ENCODE peak calls at places on chromosomes 16 and 17, in nine cellular contexts. W is dorsolateral prefrontal cortex, V is SK-N-SH, I is IMR-90, B is psoas muscle, H is adrenal gland, C is ovary, S is upper lobe of left lung, R is tibial artery. D is an unnamed sample.

GRCh38 chr16:53529529-53529928 is 26.5 kb upstream of the AKTIP start:
- DNase-seq in C (no peak), I (no peak), W (no peak), B (no peak), R (no peak), V (no peak), S (no peak), H (no peak), D (no peak)

GRCh38 chr17:48626470-48627241 is 498 bp upstream of the HOXB9 start:
- DNase-seq in B (no peak), H (peak; percentile 43), S (no peak), R (no peak), W (no peak), V (no peak), I (peak; percentile 47), C (no peak), D (no peak)

GRCh38 chr16:23131841-23132576 is 17.2 kb downstream of the USP31 start:
- DNase-seq in S (no peak), V (no peak), R (no peak), I (no peak), W (no peak), C (no peak), B (no peak), H (no peak), D (no peak)

GRCh38 chr17:73767696-73768095 is 123.5 kb upstream of the SDK2 start:
- DNase-seq in C (no peak), R (no peak), B (no peak), I (no peak), S (no peak), H (no peak), W (no peak), V (no peak), D (no peak)

GRCh38 chr17:31564291-31564690 is 172.8 kb downstream of the RAB11FIP4 start:
- DNase-seq in R (no peak), I (no peak), W (no peak), B (no peak), C (no peak), V (no peak), S (no peak), H (no peak), D (no peak)

GRCh38 chr17:4540224-4541040 is 14.8 kb downstream of the MYBBP1A start:
- DNase-seq in W (no peak), B (peak; percentile 35), C (no peak), S (peak; percentile 61), H (peak; percentile 24), I (no peak), V (no peak), R (no peak), D (peak; percentile 60)

GRCh38 chr16:71870818-71871217 is 13.2 kb downstream of the ZNF821 start:
- DNase-seq in R (no peak), I (no peak), B (no peak), S (no peak), C (no peak), H (no peak), W (no peak), V (no peak), D (no peak)

GRCh38 chr16:53358884-53359283 is 75.4 kb upstream of the RBL2 start:
- DNase-seq in W (no peak), B (no peak), I (no peak), C (no peak), S (no peak), R (no peak), H (no peak), V (no peak), D (no peak)

GRCh38 chr16:49469930-49470451 is 96.4 kb downstream of the C16orf78 start:
- DNase-seq in B (no peak), S (peak; percentile 14), I (no peak), C (peak; percentile 1), R (peak; percentile 33), V (no peak), H (no peak), W (no peak), D (no peak)

GRCh38 chr17:39699818-39700147 is at the start of gene ERBB2:
- DNase-seq in W (peak; percentile 11), C (peak; percentile 74), I (peak; percentile 73), S (peak; percentile 82), B (peak; percentile 70), V (no peak), H (peak; percentile 30), R (peak; percentile 93), D (peak; percentile 61)

DNA sequence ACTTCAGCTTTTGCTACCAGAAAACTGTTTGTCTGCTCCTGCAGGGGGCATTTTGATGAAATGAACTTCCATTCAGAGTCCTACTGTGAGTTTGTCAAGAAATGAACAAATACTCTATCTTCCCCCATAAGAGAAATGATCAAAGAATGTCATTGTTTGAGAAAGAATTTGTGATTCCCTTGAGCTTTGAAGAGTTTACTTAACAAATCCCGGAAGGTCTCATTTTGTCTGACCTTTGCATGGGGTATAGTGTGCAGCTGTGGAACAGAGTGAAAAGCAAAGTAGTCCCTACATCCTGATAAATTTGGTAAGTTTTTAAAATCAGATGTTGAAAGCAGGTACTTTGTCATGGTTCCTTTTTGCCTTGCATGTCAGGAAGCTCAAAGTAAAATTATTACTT is 178.0 kb downstream of the ABCC12 start:
- DNase-seq in W (no peak), H (no peak), I (no peak), C (no peak), V (no peak), S (no peak), B (no peak), R (no peak), D (no peak)
- H3K4me3 ChIP-seq in W (no peak overlapping the region), H (no peak overlapping the region), I (no peak overlapping the region), C (no peak overlapping the region), V (no peak overlapping the region), S (no peak overlapping the region), B (no peak overlapping the region), R (no peak overlapping the region), D (no peak overlapping the region)

GRCh38 chr17:70355185-70355584 is 185.9 kb downstream of the KCNJ2 start:
- DNase-seq in I (peak; percentile 21), C (no peak), H (no peak), W (no peak), B (no peak), R (no peak), S (no peak), V (no peak), D (no peak)

GRCh38 chr17:70357196-70357595 is 187.9 kb downstream of the KCNJ2 start:
- DNase-seq in V (no peak), H (no peak), R (no peak), W (no peak), B (no peak), I (no peak), S (no peak), C (no peak), D (no peak)

GRCh38 chr17:70353408-70354092 is 184.2 kb downstream of the KCNJ2 start:
- DNase-seq in W (no peak), B (no peak), I (no peak), S (no peak), V (peak; percentile 11), H (no peak), R (no peak), C (no peak), D (no peak)

DNA sequence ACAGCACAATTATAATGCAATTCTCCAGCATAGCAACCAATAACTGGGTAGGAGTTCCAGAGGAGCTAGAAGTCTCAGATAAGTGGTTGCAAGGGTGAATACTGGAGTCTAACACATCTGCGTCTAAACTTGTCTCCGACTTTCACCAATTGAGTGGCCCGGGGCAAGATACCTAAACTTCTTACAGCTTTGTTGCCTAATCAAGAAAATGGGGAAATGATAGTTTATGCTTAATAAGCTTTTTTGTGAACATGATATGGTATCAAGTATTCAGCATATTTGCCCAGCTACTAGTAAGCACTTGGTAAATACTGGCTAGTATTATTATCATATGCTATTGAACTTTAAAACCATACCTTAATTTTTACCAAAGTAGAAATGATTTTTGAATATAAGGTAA is 183.5 kb downstream of the KCNJ2 start:
- DNase-seq in C (no peak), W (no peak), S (no peak), H (no peak), I (no peak), V (no peak), R (no peak), B (no peak), D (no peak)
- TF ChIP-seq CTCF in C (no peak), W (no peak), S (no peak), H (no peak), I (no peak), V (no peak), R (no peak), B (no peak), D (no peak)

GRCh38 chr17:27918498-27918897 is 25.3 kb upstream of the LYRM9 start:
- DNase-seq in W (no peak), C (no peak), S (no peak), R (no peak), V (no peak), H (no peak), B (no peak), I (no peak), D (no peak)
- H3K4me3 ChIP-seq in W (no peak overlapping the region), C (no peak overlapping the region), S (no peak overlapping the region), R (no peak overlapping the region), V (no peak overlapping the region), H (no peak overlapping the region), B (no peak overlapping the region), I (no peak overlapping the region), D (no peak overlapping the region)

DNA sequence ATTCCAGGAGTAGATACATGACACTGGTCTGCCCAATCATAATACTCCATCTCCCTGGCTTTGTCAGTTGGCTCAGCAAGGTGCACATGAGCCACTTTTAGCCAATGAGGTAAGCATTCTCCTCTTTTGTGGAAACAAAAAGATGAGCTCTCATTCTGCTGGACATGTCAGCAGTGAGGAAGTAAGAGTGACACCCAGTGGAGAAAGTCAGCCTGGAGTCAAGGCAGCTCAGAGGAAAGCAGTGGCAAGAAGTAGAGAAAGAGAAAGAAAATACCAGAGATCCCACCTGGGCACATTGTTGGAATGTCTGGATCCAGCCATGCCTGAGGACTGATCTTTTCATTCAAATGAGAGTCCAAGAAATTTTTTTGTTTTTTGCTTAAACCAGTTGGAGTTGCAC is 496.9 kb upstream of the C16orf82 start:
- DNase-seq in B (no peak), R (no peak), H (peak; percentile 8), I (no peak), V (no peak), W (peak; percentile 5), C (no peak), S (no peak), D (peak; percentile 5)
- TF ChIP-seq CTCF in B (peak; percentile 11), R (no peak), H (peak; percentile 31), I (no peak), V (no peak), W (peak; percentile 46), C (no peak), S (no peak), D (no peak)